ENCODE peak calls at places on chromosomes 7 and 10, in four cellular contexts. D is NCI-H774, M is C1 segment of cervical spinal cord, F is Calu3. E is an unnamed sample.

GRCh38 chr7:36648441-36648840 is 75.9 kb downstream of the AOAH start:
- DNase-seq in D (no peak), F (no peak), M (no peak), E (no peak)

GRCh38 chr10:58367049-58367448 is 18.2 kb upstream of the TFAM start:
- DNase-seq in F (no peak), M (no peak), D (no peak), E (no peak)

GRCh38 chr7:20304366-20304765 is 26.3 kb upstream of the ITGB8 start:
- DNase-seq in M (no peak), F (no peak), D (peak), E (no peak)

GRCh38 chr7:128794020-128794419 is 2.3 kb downstream of the CCDC136 start:
- DNase-seq in M (no peak), F (peak), D (no peak), E (no peak)

GRCh38 chr7:95527033-95527775 is 41.5 kb downstream of the ASB4 start:
- DNase-seq in F (peak), M (no peak), D (peak), E (peak)

GRCh38 chr7:26472971-26473370 is 181.3 kb downstream of the SNX10 start:
- DNase-seq in M (no peak), D (no peak), F (no peak), E (no peak)

GRCh38 chr10:73644015-73644743 is 2.9 kb upstream of the MYOZ1 start:
- DNase-seq in M (no peak), F (peak), D (peak), E (peak)

GRCh38 chr7:27134392-27134791 is 3.8 kb upstream of the HOXA4 start:
- DNase-seq in D (no peak), M (no peak), F (no peak), E (no peak)

GRCh38 chr7:12244129-12244528 is 33.0 kb downstream of the TMEM106B start:
- DNase-seq in M (no peak), F (peak), D (peak), E (no peak)

GRCh38 chr10:4661572-4662255 is 164.3 kb upstream of the AKR1E2 start:
- DNase-seq in F (no peak), M (no peak), D (no peak), E (no peak)

GRCh38 chr7:2517004-2517403 is 2.6 kb upstream of the LFNG start:
- DNase-seq in D (no peak), M (no peak), F (peak), E (no peak)

GRCh38 chr7:26948617-26949118 is 84.3 kb upstream of the SKAP2 start:
- DNase-seq in D (no peak), F (no peak), M (no peak), E (no peak)

GRCh38 chr7:66047426-66047825 is 28.2 kb upstream of the ASL start:
- DNase-seq in M (no peak), D (no peak), F (no peak), E (no peak)

GRCh38 chr7:48424731-48425130 is 253.5 kb downstream of the ABCA13 start:
- DNase-seq in M (no peak), D (peak), F (peak), E (no peak)